ENCODE peak calls at places on chromosomes 3 and 15, in nine cellular contexts. S is NCI-H460; V is NCI-H1092 treated with DMSO at 0.1 percent for 48 hours; K is naive thymus-derived CD8-positive, alpha-beta T cell; L is stimulated activated CD4-positive, alpha-beta T cell treated with anti-CD3 and anti-CD28 coated beads, Interleukin-1b, Interleukin-23, amount 100 ng/mL, for 4 hours; X is Daoy; U is activated CD8-positive, alpha-beta memory T cell treated with anti-CD3 and anti-CD28 coated beads for 48 hours; M is PC-3; D is GM03348. B is an unnamed sample.
A peak's percentile ranks its signal among the peaks of the same experiment; 100 is the strongest.

GRCh38 chr3:128484404-128485282 is 8.4 kb downstream of the GATA2 start:
- DNase-seq in S (no peak), V (no peak), K (no peak), L (no peak), X (no peak), U (no peak), M (no peak), D (peak; percentile 37), B (no peak)

GRCh38 chr15:49627407-49627877 is 6.6 kb downstream of the DTWD1 start:
- DNase-seq in S (peak; percentile 62), V (no peak), K (no peak), L (no peak), X (peak; percentile 64), U (no peak), M (peak; percentile 85), D (peak; percentile 42), B (no peak)

GRCh38 chr3:66991478-66991877 is 6.6 kb upstream of the KBTBD8 start:
- DNase-seq in S (no peak), V (no peak), K (no peak), L (no peak), X (peak; percentile 40), U (no peak), M (peak; percentile 31), D (peak; percentile 4), B (peak; percentile 53)

GRCh38 chr3:1616715-1617114 is 482.0 kb upstream of the CNTN4 start:
- DNase-seq in S (no peak), V (no peak), K (no peak), L (no peak), X (no peak), U (no peak), M (no peak), D (no peak), B (no peak)

GRCh38 chr3:158470944-158471638 is 99.9 kb upstream of the MLF1 start:
- DNase-seq in S (no peak), V (no peak), K (no peak), L (no peak), X (no peak), U (no peak), M (peak; percentile 6), D (no peak), B (no peak)

GRCh38 chr15:70561885-70562284 is 201.5 kb downstream of the UACA start:
- DNase-seq in S (no peak), V (no peak), K (no peak), L (no peak), X (no peak), U (no peak), M (no peak), D (no peak), B (no peak)

GRCh38 chr3:181457190-181457589 is 254.5 kb upstream of the SOX2 start:
- DNase-seq in S (no peak), V (no peak), K (no peak), L (no peak), X (peak; percentile 87), U (no peak), M (no peak), D (no peak), B (no peak)

GRCh38 chr3:11185564-11186317 is 31.4 kb downstream of the HRH1 start:
- DNase-seq in S (peak; percentile 77), V (no peak), K (no peak), L (no peak), X (peak; percentile 89), U (no peak), M (peak; percentile 99), D (peak; percentile 93), B (no peak)

GRCh38 chr15:28125673-28126651 is 26.8 kb upstream of the OCA2 start:
- DNase-seq in S (peak; percentile 44), V (peak; percentile 22), K (peak; percentile 50), L (no peak), X (peak; percentile 23), U (no peak), M (peak; percentile 74), D (peak; percentile 62), B (peak; percentile 44)

GRCh38 chr15:86362556-86362955 is 282.9 kb downstream of the AGBL1 start:
- DNase-seq in S (no peak), V (no peak), K (no peak), L (no peak), X (peak; percentile 0), U (no peak), M (peak; percentile 34), D (no peak), B (no peak)

GRCh38 chr15:73897441-73898261 is 24.3 kb downstream of the TBC1D21 start:
- DNase-seq in S (peak; percentile 64), V (no peak), K (peak; percentile 28), L (peak; percentile 31), X (peak; percentile 83), U (peak; percentile 31), M (peak; percentile 90), D (peak; percentile 91), B (peak; percentile 73)

GRCh38 chr3:139676634-139677197 is 1.1 kb downstream of the NMNAT3 start:
- DNase-seq in S (no peak), V (no peak), K (no peak), L (no peak), X (no peak), U (no peak), M (no peak), D (no peak), B (no peak)

GRCh38 chr15:64837502-64837901 is 4.2 kb upstream of the PLEKHO2 start:
- DNase-seq in S (no peak), V (no peak), K (peak; percentile 76), L (no peak), X (no peak), U (no peak), M (no peak), D (no peak), B (no peak)

GRCh38 chr3:108780235-108780634 is 23.0 kb upstream of the RETNLB start:
- DNase-seq in S (no peak), V (no peak), K (peak; percentile 64), L (no peak), X (no peak), U (no peak), M (no peak), D (no peak), B (no peak)

GRCh38 chr15:85482896-85483295 is 102.5 kb downstream of the AKAP13 start:
- DNase-seq in S (no peak), V (no peak), K (no peak), L (no peak), X (peak; percentile 58), U (no peak), M (no peak), D (peak; percentile 62), B (no peak)

GRCh38 chr3:88469216-88469615 is 319.5 kb downstream of the C3orf38 start:
- DNase-seq in S (no peak), V (no peak), K (no peak), L (no peak), X (no peak), U (no peak), M (no peak), D (no peak), B (no peak)

GRCh38 chr3:88151358-88151757 is 1.6 kb downstream of the C3orf38 start:
- DNase-seq in S (no peak), V (no peak), K (peak; percentile 8), L (no peak), X (no peak), U (no peak), M (peak; percentile 24), D (peak; percentile 11), B (no peak)

GRCh38 chr3:139353920-139354556 is 10.2 kb downstream of the MRPS22 start:
- DNase-seq in S (peak; percentile 38), V (peak; percentile 25), K (no peak), L (no peak), X (peak; percentile 49), U (no peak), M (peak; percentile 70), D (peak; percentile 64), B (peak; percentile 63)

GRCh38 chr15:58748040-58748786 is 1.3 kb downstream of the ADAM10 start:
- DNase-seq in S (no peak), V (no peak), K (peak; percentile 60), L (no peak), X (no peak), U (no peak), M (no peak), D (no peak), B (no peak)

GRCh38 chr3:74267583-74268184 is 346.8 kb downstream of the CNTN3 start:
- DNase-seq in S (peak; percentile 20), V (peak; percentile 44), K (no peak), L (no peak), X (peak; percentile 15), U (no peak), M (peak; percentile 52), D (no peak), B (peak; percentile 13)

GRCh38 chr3:23304424-23304823 is 101.3 kb downstream of the UBE2E2 start:
- DNase-seq in S (no peak), V (no peak), K (no peak), L (no peak), X (no peak), U (no peak), M (no peak), D (peak; percentile 41), B (no peak)

GRCh38 chr3:41751597-41751996 is 210.3 kb downstream of the ULK4 start:
- DNase-seq in S (no peak), V (no peak), K (peak; percentile 47), L (no peak), X (no peak), U (no peak), M (no peak), D (no peak), B (no peak)

GRCh38 chr3:162224736-162225135 is 728.1 kb downstream of the OTOL1 start:
- DNase-seq in S (no peak), V (no peak), K (no peak), L (no peak), X (no peak), U (no peak), M (no peak), D (no peak), B (no peak)

GRCh38 chr3:126380011-126380768 is 14.5 kb upstream of the CFAP100 start:
- DNase-seq in S (no peak), V (no peak), K (no peak), L (no peak), X (no peak), U (no peak), M (no peak), D (no peak), B (no peak)

GRCh38 chr3:46674031-46674592 is 19.4 kb downstream of the ALS2CL start:
- DNase-seq in S (no peak), V (no peak), K (no peak), L (no peak), X (no peak), U (no peak), M (no peak), D (no peak), B (peak; percentile 33)

GRCh38 chr3:69541823-69542264 is 156.0 kb upstream of the FRMD4B start:
- DNase-seq in S (no peak), V (no peak), K (no peak), L (no peak), X (peak; percentile 36), U (peak; percentile 0), M (no peak), D (no peak), B (no peak)

GRCh38 chr3:71389911-71390573 is 193.5 kb downstream of the FOXP1 start:
- DNase-seq in S (no peak), V (peak; percentile 31), K (peak; percentile 49), L (no peak), X (peak; percentile 69), U (no peak), M (peak; percentile 65), D (no peak), B (no peak)

GRCh38 chr3:189269356-189269755 is 97.6 kb downstream of the TPRG1 start:
- DNase-seq in S (no peak), V (no peak), K (no peak), L (no peak), X (peak; percentile 40), U (no peak), M (peak; percentile 41), D (peak; percentile 65), B (no peak)

GRCh38 chr3:108767258-108767657 is 10.0 kb upstream of the RETNLB start:
- DNase-seq in S (no peak), V (no peak), K (no peak), L (no peak), X (no peak), U (no peak), M (no peak), D (no peak), B (no peak)

GRCh38 chr3:32395451-32395970 is 3.9 kb downstream of the CMTM7 start:
- DNase-seq in S (no peak), V (no peak), K (no peak), L (no peak), X (no peak), U (no peak), M (no peak), D (no peak), B (no peak)

GRCh38 chr3:117628896-117629295 is 919.3 kb downstream of the TUSC7 start:
- DNase-seq in S (no peak), V (peak; percentile 100), K (no peak), L (no peak), X (peak; percentile 49), U (no peak), M (peak; percentile 36), D (peak; percentile 21), B (no peak)